ENCODE peak calls at places on chromosomes 2 and 18, in five cellular contexts. One of them, this sample, is unnamed.

GRCh38 chr18:11506871-11507270 is 102.5 kb upstream of the SLC35G4 start:
- DNase-seq in endothelial cell: no peak
- DNase-seq in mesothelial cell of epicardium: no peak
- DNase-seq in omental fat pad: no peak
- DNase-seq in GM10248: no peak
- DNase-seq in this sample: no peak

GRCh38 chr18:61896767-61897166 is 4.0 kb upstream of the RNF152 start:
- DNase-seq in endothelial cell: no peak
- DNase-seq in mesothelial cell of epicardium: no peak
- DNase-seq in omental fat pad: no peak
- DNase-seq in GM10248: no peak
- DNase-seq in this sample: no peak

GRCh38 chr2:41695714-41696113 is 352.1 kb upstream of the PKDCC start:
- DNase-seq in endothelial cell: no peak
- DNase-seq in mesothelial cell of epicardium: no peak
- DNase-seq in omental fat pad: no peak
- DNase-seq in GM10248: no peak
- DNase-seq in this sample: no peak

GRCh38 chr2:159904565-159905281 is 106.7 kb upstream of the CD302 start:
- DNase-seq in endothelial cell: peak
- DNase-seq in mesothelial cell of epicardium: no peak
- DNase-seq in omental fat pad: no peak
- DNase-seq in GM10248: peak
- DNase-seq in this sample: peak

GRCh38 chr2:234377761-234378341 is 119.0 kb downstream of the ARL4C start:
- DNase-seq in endothelial cell: no peak
- DNase-seq in mesothelial cell of epicardium: no peak
- DNase-seq in omental fat pad: no peak
- DNase-seq in GM10248: no peak
- DNase-seq in this sample: no peak

GRCh38 chr2:121356058-121356640 is 71.1 kb upstream of the TFCP2L1 start:
- DNase-seq in endothelial cell: peak
- DNase-seq in mesothelial cell of epicardium: no peak
- DNase-seq in omental fat pad: no peak
- DNase-seq in GM10248: peak
- DNase-seq in this sample: no peak

GRCh38 chr2:23550553-23550952 is 165.6 kb downstream of the KLHL29 start:
- DNase-seq in endothelial cell: no peak
- DNase-seq in mesothelial cell of epicardium: no peak
- DNase-seq in omental fat pad: no peak
- DNase-seq in GM10248: no peak
- DNase-seq in this sample: no peak

GRCh38 chr2:235612551-235612950 is 118.7 kb downstream of the AGAP1 start:
- DNase-seq in endothelial cell: no peak
- DNase-seq in mesothelial cell of epicardium: no peak
- DNase-seq in omental fat pad: no peak
- DNase-seq in GM10248: no peak
- DNase-seq in this sample: no peak

GRCh38 chr2:128469203-128469602 is 150.5 kb upstream of the HS6ST1 start:
- DNase-seq in endothelial cell: no peak
- DNase-seq in mesothelial cell of epicardium: no peak
- DNase-seq in omental fat pad: no peak
- DNase-seq in GM10248: no peak
- DNase-seq in this sample: no peak
- TF ChIP-seq CTCF in endothelial cell: peak
- TF ChIP-seq CTCF in mesothelial cell of epicardium: peak
- TF ChIP-seq CTCF in omental fat pad: no peak
- TF ChIP-seq CTCF in GM10248: no peak
- TF ChIP-seq CTCF in this sample: peak

DNA sequence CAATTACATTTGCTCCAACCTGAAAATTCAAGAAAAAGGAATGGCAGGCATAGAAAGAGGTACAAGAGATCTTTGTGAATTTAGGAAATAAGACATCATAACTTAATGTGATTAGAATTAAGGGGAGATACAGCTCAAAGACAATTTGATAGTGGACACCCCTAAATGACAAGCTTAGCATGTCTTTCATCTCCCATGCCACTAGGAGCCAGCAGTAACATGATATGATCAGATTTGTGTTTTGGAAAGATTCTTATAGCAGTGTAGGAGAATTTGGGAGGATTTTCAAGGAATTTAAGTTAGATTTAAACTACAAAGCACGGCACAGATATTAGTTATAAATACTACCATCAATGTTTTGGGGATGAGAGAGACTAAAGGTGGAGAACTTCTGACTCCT is 340.8 kb downstream of the RDH14 start:
- DNase-seq in endothelial cell: no peak
- DNase-seq in mesothelial cell of epicardium: no peak
- DNase-seq in omental fat pad: no peak
- DNase-seq in GM10248: no peak
- DNase-seq in this sample: no peak
- TF ChIP-seq CTCF in endothelial cell: no peak
- TF ChIP-seq CTCF in mesothelial cell of epicardium: no peak
- TF ChIP-seq CTCF in omental fat pad: no peak
- TF ChIP-seq CTCF in GM10248: no peak
- TF ChIP-seq CTCF in this sample: no peak

GRCh38 chr18:3451989-3452749 is 2.2 kb downstream of the TGIF1 start:
- DNase-seq in endothelial cell: peak
- DNase-seq in mesothelial cell of epicardium: peak
- DNase-seq in omental fat pad: no peak
- DNase-seq in GM10248: peak
- DNase-seq in this sample: no peak
- TF ChIP-seq CTCF in endothelial cell: no peak
- TF ChIP-seq CTCF in mesothelial cell of epicardium: no peak
- TF ChIP-seq CTCF in omental fat pad: no peak
- TF ChIP-seq CTCF in GM10248: no peak
- TF ChIP-seq CTCF in this sample: no peak

GRCh38 chr2:43090317-43090716 is 136.1 kb downstream of the ZFP36L2 start:
- DNase-seq in endothelial cell: no peak
- DNase-seq in mesothelial cell of epicardium: no peak
- DNase-seq in omental fat pad: no peak
- DNase-seq in GM10248: no peak
- DNase-seq in this sample: no peak

GRCh38 chr2:43095533-43096295 is 130.7 kb downstream of the ZFP36L2 start:
- DNase-seq in endothelial cell: no peak
- DNase-seq in mesothelial cell of epicardium: no peak
- DNase-seq in omental fat pad: no peak
- DNase-seq in GM10248: no peak
- DNase-seq in this sample: no peak

GRCh38 chr2:43097650-43098049 is 128.8 kb downstream of the ZFP36L2 start:
- DNase-seq in endothelial cell: no peak
- DNase-seq in mesothelial cell of epicardium: no peak
- DNase-seq in omental fat pad: no peak
- DNase-seq in GM10248: no peak
- DNase-seq in this sample: no peak

GRCh38 chr2:43088148-43089073 is 138.0 kb downstream of the ZFP36L2 start:
- DNase-seq in endothelial cell: no peak
- DNase-seq in mesothelial cell of epicardium: no peak
- DNase-seq in omental fat pad: no peak
- DNase-seq in GM10248: no peak
- DNase-seq in this sample: no peak

GRCh38 chr2:43092520-43093179 is 133.8 kb downstream of the ZFP36L2 start:
- DNase-seq in endothelial cell: no peak
- DNase-seq in mesothelial cell of epicardium: no peak
- DNase-seq in omental fat pad: no peak
- DNase-seq in GM10248: no peak
- DNase-seq in this sample: no peak
- TF ChIP-seq CTCF in endothelial cell: no peak
- TF ChIP-seq CTCF in mesothelial cell of epicardium: no peak
- TF ChIP-seq CTCF in omental fat pad: no peak
- TF ChIP-seq CTCF in GM10248: no peak
- TF ChIP-seq CTCF in this sample: no peak

DNA sequence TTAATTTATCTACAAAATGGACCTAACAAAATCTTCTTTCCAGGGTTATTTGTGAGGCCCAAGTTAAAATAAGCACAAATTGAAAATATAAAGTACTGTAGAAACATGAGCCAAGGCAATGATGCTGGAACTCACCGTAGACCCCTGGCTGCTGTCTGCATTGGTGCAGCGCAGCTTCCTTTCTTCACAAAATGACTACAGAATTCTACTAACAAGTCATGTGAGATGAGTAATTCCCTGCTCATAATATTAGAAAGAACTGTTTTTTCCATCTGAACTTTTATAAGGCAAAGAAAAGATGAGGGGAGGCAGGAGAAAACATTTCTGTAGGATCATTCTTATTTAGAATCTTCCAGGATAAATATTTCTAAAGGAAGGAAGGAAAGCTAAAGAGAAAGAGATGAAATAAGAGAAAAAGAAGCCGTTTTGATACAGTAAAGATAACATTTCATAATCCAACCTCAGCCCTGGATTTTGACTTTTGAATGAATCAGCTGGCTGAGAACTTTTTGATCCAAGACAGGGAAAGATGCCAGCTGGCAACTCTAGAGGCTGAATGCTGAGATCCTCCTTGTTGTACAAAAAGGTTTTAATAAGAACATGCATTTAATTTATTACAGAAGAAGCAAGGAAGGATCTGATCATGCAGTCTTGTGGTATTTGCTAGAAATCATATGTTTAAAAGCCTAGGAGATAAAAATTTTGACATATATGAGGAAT is 183.9 kb upstream of the KLHL14 start:
- DNase-seq in endothelial cell: no peak
- DNase-seq in mesothelial cell of epicardium: no peak
- DNase-seq in omental fat pad: no peak
- DNase-seq in GM10248: no peak
- DNase-seq in this sample: no peak
- TF ChIP-seq CTCF in endothelial cell: no peak
- TF ChIP-seq CTCF in mesothelial cell of epicardium: no peak
- TF ChIP-seq CTCF in omental fat pad: no peak
- TF ChIP-seq CTCF in GM10248: no peak
- TF ChIP-seq CTCF in this sample: no peak

GRCh38 chr2:28227498-28227897 is 165.2 kb upstream of the FOSL2 start:
- DNase-seq in endothelial cell: no peak
- DNase-seq in mesothelial cell of epicardium: no peak
- DNase-seq in omental fat pad: no peak
- DNase-seq in GM10248: no peak
- DNase-seq in this sample: no peak

GRCh38 chr2:28231110-28231621 is 161.5 kb upstream of the FOSL2 start:
- DNase-seq in endothelial cell: no peak
- DNase-seq in mesothelial cell of epicardium: no peak
- DNase-seq in omental fat pad: no peak
- DNase-seq in GM10248: no peak
- DNase-seq in this sample: no peak

GRCh38 chr2:28225472-28225915 is 167.2 kb upstream of the FOSL2 start:
- DNase-seq in endothelial cell: no peak
- DNase-seq in mesothelial cell of epicardium: no peak
- DNase-seq in omental fat pad: no peak
- DNase-seq in GM10248: no peak
- DNase-seq in this sample: no peak

GRCh38 chr2:28226558-28226957 is 166.1 kb upstream of the FOSL2 start:
- DNase-seq in endothelial cell: no peak
- DNase-seq in mesothelial cell of epicardium: no peak
- DNase-seq in omental fat pad: no peak
- DNase-seq in GM10248: no peak
- DNase-seq in this sample: no peak

GRCh38 chr2:28228419-28228995 is 164.2 kb upstream of the FOSL2 start:
- DNase-seq in endothelial cell: no peak
- DNase-seq in mesothelial cell of epicardium: no peak
- DNase-seq in omental fat pad: no peak
- DNase-seq in GM10248: peak
- DNase-seq in this sample: no peak
- TF ChIP-seq CTCF in endothelial cell: peak
- TF ChIP-seq CTCF in mesothelial cell of epicardium: no peak
- TF ChIP-seq CTCF in omental fat pad: no peak
- TF ChIP-seq CTCF in GM10248: no peak
- TF ChIP-seq CTCF in this sample: no peak

GRCh38 chr2:13522917-13523821 is 806.4 kb downstream of the TRIB2 start:
- DNase-seq in endothelial cell: no peak
- DNase-seq in mesothelial cell of epicardium: no peak
- DNase-seq in omental fat pad: no peak
- DNase-seq in GM10248: peak
- DNase-seq in this sample: peak
- TF ChIP-seq CTCF in endothelial cell: no peak
- TF ChIP-seq CTCF in mesothelial cell of epicardium: no peak
- TF ChIP-seq CTCF in omental fat pad: no peak
- TF ChIP-seq CTCF in GM10248: no peak
- TF ChIP-seq CTCF in this sample: peak